ENCODE peak calls at places on chromosomes 2 and 18, in eight cellular contexts. G is tibial nerve, C is spleen, P is thyroid gland, H is uterus, T is transverse colon, B is ovary, F is HCT116. S is an unnamed sample. For H3K4me1, the result is how much of the 10 kb centered on the place peaks cover.

GRCh38 chr2:72561621-72562318 is 264.1 kb downstream of the EXOC6B start:
- DNase-seq in G (no peak), C (no peak), P (no peak), H (no peak), T (no peak), B (no peak), F (no peak), S (no peak)

GRCh38 chr2:202377308-202377736 is 1.2 kb downstream of the BMPR2 start:
- DNase-seq in G (no peak), C (peak), P (peak), H (peak), T (peak), B (peak), F (no peak), S (peak)

GRCh38 chr2:227460079-227460485 is 11.9 kb upstream of the AGFG1 start:
- DNase-seq in G (no peak), C (peak), P (no peak), H (no peak), T (no peak), B (no peak), F (no peak), S (no peak)

GRCh38 chr18:13605477-13605876 is 120.9 kb downstream of the FAM210A start:
- DNase-seq in G (no peak), C (no peak), P (no peak), H (no peak), T (no peak), B (no peak), F (no peak), S (no peak)

GRCh38 chr2:197500503-197501179 is 462 bp downstream of the HSPE1 start:
- DNase-seq in G (no peak), C (no peak), P (no peak), H (no peak), T (no peak), B (no peak), F (no peak), S (no peak)

GRCh38 chr18:69216390-69216789 is 184.3 kb upstream of the DOK6 start:
- DNase-seq in G (no peak), C (no peak), P (no peak), H (no peak), T (no peak), B (no peak), F (no peak), S (no peak)

GRCh38 chr2:157267476-157267875 is 10.0 kb downstream of the GALNT5 start:
- DNase-seq in G (no peak), C (no peak), P (no peak), H (no peak), T (no peak), B (no peak), F (no peak), S (no peak)

GRCh38 chr2:108215794-108216211 is 24.0 kb upstream of the SULT1C3 start:
- DNase-seq in G (no peak), C (no peak), P (peak), H (no peak), T (peak), B (no peak), F (peak), S (no peak)

GRCh38 chr2:55054076-55054475 is 3.8 kb upstream of the RTN4 start:
- DNase-seq in G (no peak), C (no peak), P (no peak), H (no peak), T (no peak), B (no peak), F (no peak), S (no peak)

GRCh38 chr2:204881519-204882111 is 336.3 kb downstream of the PARD3B start:
- DNase-seq in G (no peak), C (no peak), P (no peak), H (no peak), T (no peak), B (no peak), F (no peak), S (no peak)

GRCh38 chr2:74695663-74696062 is 41.6 kb downstream of the SEMA4F start:
- DNase-seq in G (no peak), C (no peak), P (no peak), H (no peak), T (peak), B (no peak), F (no peak), S (no peak)

GRCh38 chr2:11132036-11132671 is 23.1 kb upstream of the SLC66A3 start:
- DNase-seq in G (no peak), C (peak), P (no peak), H (no peak), T (no peak), B (no peak), F (no peak), S (no peak)

GRCh38 chr2:11798946-11799495 is 52.6 kb downstream of the LPIN1 start:
- DNase-seq in G (no peak), C (no peak), P (no peak), H (no peak), T (no peak), B (no peak), F (no peak), S (no peak)

GRCh38 chr2:42191285-42192009 is 22.3 kb downstream of the EML4 start:
- DNase-seq in G (no peak), C (no peak), P (no peak), H (no peak), T (peak), B (no peak), F (no peak), S (no peak)

GRCh38 chr2:239532305-239532649 is 131.5 kb upstream of the HDAC4 start:
- DNase-seq in G (no peak), C (peak), P (no peak), H (no peak), T (no peak), B (no peak), F (no peak), S (no peak)

GRCh38 chr2:144454466-144455287 is 65.2 kb downstream of the ZEB2 start:
- DNase-seq in G (no peak), C (no peak), P (no peak), H (no peak), T (no peak), B (no peak), F (no peak), S (no peak)

GRCh38 chr2:158692372-158693103 is 102.6 kb upstream of the DAPL1 start:
- DNase-seq in G (no peak), C (no peak), P (no peak), H (no peak), T (no peak), B (no peak), F (no peak), S (no peak)

GRCh38 chr2:146246017-146246733 is 1598.7 kb upstream of the ACVR2A start:
- DNase-seq in G (no peak), C (no peak), P (no peak), H (no peak), T (no peak), B (no peak), F (no peak), S (no peak)

GRCh38 chr2:1546023-1546591 is 132.8 kb downstream of the TPO start:
- DNase-seq in G (no peak), C (no peak), P (peak), H (peak), T (peak), B (peak), F (peak), S (no peak)

GRCh38 chr2:151111599-151112278 is 149.9 kb downstream of the RBM43 start:
- DNase-seq in G (no peak), C (no peak), P (no peak), H (no peak), T (no peak), B (no peak), F (no peak), S (no peak)

GRCh38 chr2:160533482-160533881 is 39.9 kb upstream of the RBMS1 start:
- DNase-seq in G (no peak), C (no peak), P (no peak), H (no peak), T (no peak), B (no peak), F (no peak), S (peak)

GRCh38 chr2:241894681-241895426 is 25.3 kb downstream of the RTP5 start:
- DNase-seq in G (peak), C (peak), P (peak), H (no peak), T (no peak), B (peak), F (no peak), S (no peak)

GRCh38 chr2:173150963-173151362 is 75.3 kb downstream of the MAP3K20 start:
- DNase-seq in G (no peak), C (no peak), P (no peak), H (no peak), T (no peak), B (no peak), F (no peak), S (no peak)

GRCh38 chr2:217706513-217706912 is 296.3 kb downstream of the TNS1 start:
- DNase-seq in G (no peak), C (no peak), P (no peak), H (no peak), T (no peak), B (no peak), F (no peak), S (no peak)

GRCh38 chr2:217705461-217705860 is 297.3 kb downstream of the TNS1 start:
- DNase-seq in G (no peak), C (no peak), P (no peak), H (no peak), T (no peak), B (no peak), F (no peak), S (no peak)

GRCh38 chr2:217706095-217706494 is 296.7 kb downstream of the TNS1 start:
- DNase-seq in G (no peak), C (no peak), P (no peak), H (no peak), T (no peak), B (no peak), F (no peak), S (no peak)

GRCh38 chr2:217703999-217704398 is 298.8 kb downstream of the TNS1 start:
- DNase-seq in G (no peak), C (no peak), P (no peak), H (peak), T (no peak), B (no peak), F (no peak), S (no peak)

DNA sequence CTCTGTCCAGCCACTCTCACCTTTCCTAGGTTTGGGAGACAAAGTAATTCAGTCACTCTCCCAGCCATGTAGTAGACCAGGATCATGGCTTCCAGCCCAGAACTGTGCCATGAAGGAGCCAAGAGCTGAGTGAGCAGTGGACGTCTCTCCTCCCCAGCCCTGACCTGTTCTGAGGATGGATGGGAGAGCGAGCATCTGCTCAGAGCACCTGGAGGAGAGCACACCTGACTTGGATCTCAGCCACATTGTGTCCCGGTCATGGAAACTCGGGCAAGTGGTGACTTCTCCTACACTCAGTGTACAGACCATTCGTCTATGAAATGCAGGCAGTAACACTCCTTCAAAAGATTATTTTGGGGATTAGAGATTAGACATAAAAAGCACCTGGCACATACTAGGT is 299.7 kb downstream of the TNS1 start:
- DNase-seq in G (no peak), C (no peak), P (peak), H (no peak), T (no peak), B (no peak), F (no peak), S (no peak)
- TF ChIP-seq POLR2A in G (no peak), C (no peak), P (no peak), H (no peak), T (no peak), B (no peak), F (no peak), S (no peak)

GRCh38 chr2:181462032-181462431 is 4.8 kb downstream of the ITGA4 start:
- DNase-seq in G (no peak), C (no peak), P (no peak), H (no peak), T (no peak), B (no peak), F (no peak), S (no peak)
- H3K4me1 ChIP-seq in G (under half), C (under half), P (under half), H (under half), T (under half), B (under half), F (under half), S (under half)

DNA sequence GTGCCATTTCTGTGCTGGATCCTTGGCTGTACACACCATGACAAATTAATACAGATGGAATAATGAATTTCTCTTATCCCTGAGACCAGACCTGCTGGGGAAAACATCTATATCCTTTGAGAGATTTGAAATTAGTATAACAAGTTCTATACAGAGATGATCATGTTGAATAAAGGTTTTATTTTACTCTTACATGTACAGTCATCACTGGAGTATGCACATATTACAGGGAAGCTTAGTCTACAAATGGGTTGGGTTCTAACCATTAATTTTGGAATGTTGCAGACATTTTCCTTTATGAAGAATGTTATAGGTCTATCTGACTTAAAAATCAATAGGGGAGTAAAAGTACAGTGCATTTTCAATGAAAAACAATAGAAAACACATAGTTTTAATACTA is 29.9 kb upstream of the MMADHC start:
- DNase-seq in G (no peak), C (no peak), P (no peak), H (no peak), T (no peak), B (no peak), F (no peak), S (no peak)
- H3K27ac ChIP-seq in G (no peak), C (no peak), P (no peak), H (no peak), T (no peak), B (no peak), F (no peak), S (no peak)

GRCh38 chr2:131682122-131682944 is 154.6 kb downstream of the CCDC74A start:
- DNase-seq in G (peak), C (peak), P (peak), H (peak), T (peak), B (peak), F (peak), S (peak)
- TF ChIP-seq POLR2A in G (peak), C (no peak), P (no peak), H (no peak), T (peak), B (no peak), F (peak), S (no peak)

DNA sequence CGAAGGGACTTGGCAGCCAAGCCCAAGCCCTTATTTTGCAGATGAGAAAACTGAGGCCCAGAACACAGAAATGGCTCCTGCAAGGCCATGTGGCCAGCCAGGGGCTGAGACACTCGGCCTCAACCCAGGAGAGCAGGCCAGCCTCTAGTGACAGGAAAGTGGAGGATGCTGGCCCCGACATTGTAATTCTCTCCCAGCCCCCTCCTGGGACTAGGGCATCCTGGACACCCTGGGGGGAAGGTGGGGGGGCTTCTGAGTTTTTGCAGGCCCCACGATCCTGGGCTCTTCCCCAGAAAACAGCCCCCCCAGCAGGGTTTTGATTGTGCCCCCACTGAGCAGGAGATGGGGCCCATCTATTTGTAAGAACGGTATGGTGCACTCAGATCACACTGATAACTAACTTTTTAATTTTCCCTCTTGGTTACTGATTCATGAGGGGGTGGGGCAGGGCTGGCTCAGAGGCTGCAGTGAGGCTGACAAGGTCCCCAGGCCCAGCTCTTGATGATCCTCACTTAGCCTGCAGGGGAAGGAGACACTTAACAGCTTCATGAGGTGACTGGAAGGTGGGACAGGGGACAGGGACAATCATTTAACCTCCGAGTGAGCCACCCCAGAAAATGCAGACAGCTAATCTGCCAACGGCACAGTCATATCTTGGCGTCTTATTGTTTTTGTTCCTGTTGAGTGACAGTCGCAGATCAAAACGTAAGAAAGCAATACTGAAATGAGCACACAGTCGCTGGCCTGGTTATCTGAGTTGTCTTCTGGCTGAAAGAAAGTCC is 18.9 kb downstream of the SMAD7 start:
- DNase-seq in G (no peak), C (no peak), P (no peak), H (no peak), T (peak), B (no peak), F (no peak), S (no peak)
- H3K4me1 ChIP-seq in G (half or more), C (half or more), P (half or more), H (under half), T (half or more), B (under half), F (half or more), S (half or more)

DNA sequence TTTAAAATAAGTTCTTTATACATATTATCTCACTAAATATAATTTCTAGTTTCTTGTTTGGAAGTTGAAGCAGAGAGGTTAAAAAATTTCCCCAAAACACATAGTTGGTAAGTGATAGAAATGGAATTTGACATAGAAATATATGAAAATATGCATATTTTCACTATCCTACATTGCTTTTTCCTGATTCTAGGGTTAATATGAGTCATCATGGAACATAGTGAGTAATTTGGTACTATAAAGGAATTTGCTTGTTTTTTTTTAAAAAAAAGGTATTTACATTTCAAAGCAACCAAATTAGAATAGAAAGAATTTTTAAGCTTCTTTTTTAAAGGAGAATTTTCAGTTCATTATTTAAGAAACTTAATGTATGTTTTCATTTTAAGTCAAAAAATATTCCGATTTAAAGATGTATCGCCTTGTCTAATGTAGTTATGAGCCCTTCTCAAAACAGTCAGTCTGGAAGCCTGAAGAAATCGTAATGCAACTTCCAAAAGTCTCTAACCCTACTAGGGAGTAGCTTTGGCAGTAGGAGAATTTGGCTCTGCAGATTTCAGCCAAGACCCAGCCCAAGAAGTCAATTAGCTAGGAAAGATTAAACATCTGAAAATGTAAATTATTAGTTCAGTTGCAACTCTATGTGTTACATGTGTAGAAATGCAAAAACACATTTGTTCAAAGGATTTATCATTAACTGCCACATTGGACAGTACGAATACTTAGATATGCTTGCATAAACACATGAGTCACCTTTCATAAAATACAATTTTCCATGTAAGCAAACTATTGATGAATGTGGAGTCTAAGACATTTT is 147.3 kb downstream of the RDH14 start:
- DNase-seq in G (no peak), C (no peak), P (no peak), H (no peak), T (no peak), B (no peak), F (peak), S (no peak)
- H3K27ac ChIP-seq in G (peak), C (no peak), P (no peak), H (peak), T (peak), B (no peak), F (no peak), S (no peak)

GRCh38 chr2:99974275-99974674 is 168.1 kb downstream of the AFF3 start:
- DNase-seq in G (no peak), C (no peak), P (no peak), H (no peak), T (no peak), B (no peak), F (no peak), S (no peak)

GRCh38 chr2:99977947-99978346 is 164.4 kb downstream of the AFF3 start:
- DNase-seq in G (no peak), C (no peak), P (no peak), H (no peak), T (no peak), B (no peak), F (no peak), S (no peak)

GRCh38 chr2:99975386-99975785 is 167.0 kb downstream of the AFF3 start:
- DNase-seq in G (no peak), C (no peak), P (no peak), H (no peak), T (no peak), B (no peak), F (no peak), S (no peak)

GRCh38 chr2:99971326-99971965 is 170.9 kb downstream of the AFF3 start:
- DNase-seq in G (no peak), C (no peak), P (no peak), H (no peak), T (no peak), B (no peak), F (no peak), S (no peak)

GRCh38 chr2:99974966-99975365 is 167.4 kb downstream of the AFF3 start:
- DNase-seq in G (no peak), C (no peak), P (no peak), H (no peak), T (no peak), B (no peak), F (no peak), S (no peak)
- TF ChIP-seq POLR2A in G (no peak), C (no peak), P (no peak), H (no peak), T (no peak), B (no peak), F (no peak), S (no peak)

DNA sequence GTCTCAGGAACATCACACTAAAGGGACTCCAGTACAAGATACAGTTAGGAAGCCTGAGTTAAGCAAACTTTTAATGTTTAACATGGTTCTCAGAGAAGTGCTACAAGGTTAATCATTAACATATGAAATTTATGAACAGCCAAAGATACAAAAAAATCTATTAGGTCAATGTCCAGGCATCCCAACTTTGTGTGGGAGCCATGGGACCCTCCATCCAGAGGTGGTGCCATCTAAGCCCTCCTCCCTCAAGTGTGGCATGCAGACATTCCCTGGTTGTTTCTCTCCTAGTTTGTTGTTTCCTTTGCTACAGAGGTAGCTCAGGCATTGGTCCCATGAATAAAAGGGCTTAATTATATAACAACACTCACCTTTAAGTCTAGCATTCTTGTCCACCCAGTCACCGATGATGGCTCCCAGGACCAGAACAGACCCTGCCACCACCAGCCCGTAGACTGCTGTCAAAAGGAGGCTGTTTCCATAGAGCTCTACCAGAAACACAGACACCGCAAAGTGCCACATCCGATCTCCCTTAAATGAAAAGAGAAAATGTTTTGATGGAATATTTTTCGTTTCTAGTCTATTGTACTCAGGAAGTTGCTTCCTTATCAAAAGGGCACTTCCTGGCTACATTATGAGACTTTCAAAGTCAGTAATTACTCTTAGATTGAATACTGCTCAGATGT is 5.7 kb downstream of the SLC40A1 start:
- DNase-seq in G (no peak), C (no peak), P (no peak), H (no peak), T (no peak), B (no peak), F (no peak), S (no peak)
- H3K4me1 ChIP-seq in G (under half), C (under half), P (under half), H (under half), T (under half), B (under half), F (under half), S (half or more)